ENCODE peak calls at places on chromosomes 2 and 18, in four cellular contexts. W, F, Y and J are unnamed samples.

GRCh38 chr2:222424729-222425671 is 657 bp downstream of the SGPP2 start:
- DNase-seq in F (no peak), W (peak; percentile 71), Y (no peak), J (no peak)

GRCh38 chr2:225501022-225501421 is 101.5 kb downstream of the NYAP2 start:
- DNase-seq in W (no peak), F (no peak), Y (no peak), J (no peak)

GRCh38 chr2:232568161-232568560 is 17.7 kb downstream of the EIF4E2 start:
- DNase-seq in W (no peak), F (peak; percentile 84), Y (peak; percentile 83), J (peak; percentile 80)

GRCh38 chr2:161913865-161914264 is 160.2 kb downstream of the DPP4 start:
- DNase-seq in Y (peak; percentile 70), W (no peak), F (peak; percentile 46), J (peak; percentile 9)

GRCh38 chr18:75041586-75041985 is 167.4 kb downstream of the PTGR3 start:
- DNase-seq in Y (peak; percentile 50), F (peak; percentile 54), W (no peak), J (no peak)

GRCh38 chr2:17506736-17507616 is 11.3 kb downstream of the RAD51AP2 start:
- DNase-seq in Y (peak; percentile 41), F (no peak), W (no peak), J (no peak)

GRCh38 chr18:8730080-8730827 is 24.9 kb downstream of the MTCL1 start:
- DNase-seq in Y (peak; percentile 96), F (peak; percentile 74), W (peak; percentile 69), J (no peak)

GRCh38 chr2:221505605-221506004 is 66.5 kb downstream of the EPHA4 start:
- DNase-seq in Y (no peak), F (no peak), W (no peak), J (no peak)

GRCh38 chr2:96872591-96873349 is 2.9 kb upstream of the SEMA4C start:
- DNase-seq in F (no peak), Y (peak; percentile 40), W (no peak), J (no peak)

GRCh38 chr2:72995420-72996151 is 75.9 kb downstream of the SFXN5 start:
- DNase-seq in W (peak; percentile 35), Y (no peak), F (no peak), J (no peak)

GRCh38 chr2:148702475-148702874 is 57.9 kb downstream of the EPC2 start:
- DNase-seq in W (no peak), Y (no peak), F (no peak), J (no peak)

GRCh38 chr2:54331095-54331835 is 75.2 kb upstream of the TSPYL6 start:
- DNase-seq in W (no peak), Y (no peak), F (no peak), J (no peak)

GRCh38 chr2:119230630-119231185 is 7.1 kb downstream of the STEAP3 start:
- DNase-seq in F (peak; percentile 61), Y (no peak), W (no peak), J (no peak)

GRCh38 chr2:193584001-193584400 is 1389.3 kb upstream of the TMEFF2 start:
- DNase-seq in W (no peak), Y (peak; percentile 72), F (no peak), J (no peak)

GRCh38 chr2:158457826-158458616 is 1.3 kb downstream of the PKP4 start:
- DNase-seq in W (peak; percentile 93), Y (peak; percentile 87), F (peak; percentile 40), J (no peak)

GRCh38 chr2:44055664-44056063 is 59.9 kb upstream of the LRPPRC start:
- DNase-seq in F (no peak), Y (no peak), W (no peak), J (no peak)

GRCh38 chr18:78540636-78541400 is 438.8 kb upstream of the SALL3 start:
- DNase-seq in F (no peak), Y (no peak), W (no peak), J (no peak)

GRCh38 chr18:37322497-37323035 is 243.0 kb downstream of the CELF4 start:
- DNase-seq in W (peak; percentile 55), Y (peak; percentile 29), F (peak; percentile 31), J (no peak)

GRCh38 chr18:111292-112014 is 46.9 kb upstream of the USP14 start:
- DNase-seq in W (peak; percentile 86), Y (peak; percentile 77), F (peak; percentile 54), J (no peak)

GRCh38 chr2:17867133-17867532 is 11.3 kb upstream of the KCNS3 start:
- DNase-seq in Y (peak; percentile 11), W (no peak), F (no peak), J (no peak)

GRCh38 chr2:98663521-98664090 is 55.2 kb downstream of the UNC50 start:
- DNase-seq in W (no peak), Y (no peak), F (no peak), J (no peak)

GRCh38 chr18:76462326-76462694 is 32.7 kb downstream of the ZNF516 start:
- DNase-seq in Y (no peak), F (no peak), W (no peak), J (no peak)

GRCh38 chr18:55234366-55235093 is 275.3 kb upstream of the CCDC68 start:
- DNase-seq in F (peak; percentile 85), Y (peak; percentile 88), W (peak; percentile 69), J (no peak)

GRCh38 chr2:100200985-100201384 is 58.6 kb upstream of the AFF3 start:
- DNase-seq in W (no peak), F (no peak), Y (peak; percentile 69), J (peak; percentile 21)

GRCh38 chr2:197348721-197349337 is 38.2 kb upstream of the ANKRD44 start:
- DNase-seq in F (no peak), Y (no peak), W (no peak), J (no peak)

GRCh38 chr2:197349699-197350098 is 39.1 kb upstream of the ANKRD44 start:
- DNase-seq in Y (no peak), W (no peak), F (no peak), J (no peak)

GRCh38 chr2:197345846-197346370 is 35.3 kb upstream of the ANKRD44 start:
- DNase-seq in W (no peak), F (no peak), Y (peak; percentile 73), J (no peak)
- H3K27me3 ChIP-seq in W (no peaks in the 10 kb centered on the region), F (no peaks in the 10 kb centered on the region), Y (no peaks in the 10 kb centered on the region), J (no peaks in the 10 kb centered on the region)

DNA sequence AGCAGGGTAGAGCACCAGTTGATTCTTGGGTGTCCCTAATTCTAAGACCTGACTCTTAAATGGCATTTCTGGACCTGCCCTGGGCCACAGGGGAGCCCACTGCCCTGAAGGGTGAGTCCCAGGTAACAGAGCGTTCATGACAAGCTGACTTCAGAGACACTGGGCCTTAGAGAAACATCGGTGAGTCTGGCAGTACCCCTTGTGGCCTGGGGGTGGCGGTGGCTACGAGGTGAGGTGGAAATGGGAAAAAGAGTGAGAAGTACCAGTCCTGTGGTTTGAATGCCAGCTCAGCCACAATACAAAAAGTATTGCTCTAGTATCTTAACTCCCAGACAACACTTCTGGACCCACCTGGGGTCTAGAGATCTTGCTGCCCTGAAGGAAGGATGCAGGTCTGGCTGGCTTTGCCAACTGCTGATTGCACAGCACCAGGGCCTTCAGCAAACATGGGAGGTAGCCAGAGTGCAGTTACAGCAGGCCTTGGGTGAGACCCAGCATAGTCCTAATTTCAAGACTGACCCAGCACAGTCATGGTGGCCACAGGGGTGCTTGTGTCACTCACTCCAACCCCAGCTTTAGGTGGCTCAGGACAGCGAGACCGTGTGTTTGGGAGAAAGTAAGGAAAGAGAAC is 44.5 kb downstream of the USP34 start:
- DNase-seq in F (peak; percentile 26), Y (peak; percentile 60), W (peak; percentile 77), J (no peak)
- TF ChIP-seq CTCF in F (peak; percentile 28), Y (peak; percentile 70), W (peak; percentile 69), J (peak; percentile 48)

DNA sequence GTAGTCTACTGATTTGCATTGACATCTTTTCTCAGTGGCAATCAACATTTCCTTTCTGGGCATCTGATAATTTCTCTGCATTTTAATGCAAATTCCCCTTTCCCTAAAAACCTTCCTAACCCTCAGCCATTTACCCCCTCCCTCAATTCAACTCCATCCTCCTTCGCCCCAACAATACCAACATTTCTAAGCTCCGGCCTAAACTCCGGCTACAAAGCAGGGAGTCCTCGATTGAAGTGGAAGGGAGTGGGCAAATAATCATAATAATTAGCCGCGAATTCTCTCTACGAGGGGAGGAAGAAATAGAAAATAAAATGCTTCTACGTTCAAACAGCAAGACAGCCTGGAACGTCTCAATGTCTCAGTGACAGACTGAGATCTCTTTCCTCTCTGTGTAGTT is 4.6 kb downstream of the BCL11A start:
- DNase-seq in F (no peak), Y (no peak), W (no peak), J (no peak)
- H3K27me3 ChIP-seq in F (peaks cover 11% of the 10 kb centered on the region), Y (no peaks in the 10 kb centered on the region), W (peaks cover 10% of the 10 kb centered on the region), J (no peaks in the 10 kb centered on the region)

GRCh38 chr2:33728106-33728505 is 129.0 kb upstream of the FAM98A start:
- DNase-seq in W (no peak), F (no peak), Y (no peak), J (no peak)

GRCh38 chr2:33727361-33728032 is 128.4 kb upstream of the FAM98A start:
- DNase-seq in W (no peak), Y (no peak), F (no peak), J (no peak)

GRCh38 chr2:33730801-33731200 is 131.7 kb upstream of the FAM98A start:
- DNase-seq in W (no peak), F (no peak), Y (no peak), J (no peak)

GRCh38 chr2:33730193-33730592 is 131.1 kb upstream of the FAM98A start:
- DNase-seq in F (no peak), Y (no peak), W (no peak), J (no peak)

DNA sequence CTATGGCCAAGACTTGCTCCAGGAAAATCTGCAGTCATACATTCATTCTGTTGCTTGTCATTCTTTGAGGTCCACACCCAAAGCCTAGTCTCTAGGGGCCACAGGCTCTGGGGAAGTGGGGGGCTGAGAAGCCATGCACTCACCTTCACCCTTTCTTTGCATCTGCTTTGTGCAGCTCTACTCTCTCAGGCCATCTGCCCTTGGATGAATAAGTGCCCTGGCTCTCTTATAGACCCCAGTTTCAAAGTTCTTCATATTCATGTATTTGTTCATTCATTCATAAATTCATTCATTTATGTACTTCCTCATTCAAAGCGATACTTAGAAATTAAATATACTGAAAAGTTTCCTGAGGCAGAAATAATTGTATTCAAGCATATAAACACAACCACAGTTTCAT is 130.3 kb upstream of the FAM98A start:
- DNase-seq in Y (no peak), W (no peak), F (no peak), J (no peak)
- TF ChIP-seq CTCF in Y (no peak), W (no peak), F (no peak), J (no peak)

GRCh38 chr18:58271770-58272169 is 227.7 kb downstream of the NEDD4L start:
- DNase-seq in W (no peak), F (no peak), Y (no peak), J (no peak)

GRCh38 chr18:58270396-58270795 is 226.4 kb downstream of the NEDD4L start:
- DNase-seq in W (no peak), Y (no peak), F (no peak), J (no peak)

GRCh38 chr18:58272209-58272608 is 228.2 kb downstream of the NEDD4L start:
- DNase-seq in F (no peak), Y (no peak), W (no peak), J (no peak)

GRCh38 chr18:58268849-58269248 is 224.8 kb downstream of the NEDD4L start:
- DNase-seq in Y (peak; percentile 96), W (no peak), F (no peak), J (no peak)

DNA sequence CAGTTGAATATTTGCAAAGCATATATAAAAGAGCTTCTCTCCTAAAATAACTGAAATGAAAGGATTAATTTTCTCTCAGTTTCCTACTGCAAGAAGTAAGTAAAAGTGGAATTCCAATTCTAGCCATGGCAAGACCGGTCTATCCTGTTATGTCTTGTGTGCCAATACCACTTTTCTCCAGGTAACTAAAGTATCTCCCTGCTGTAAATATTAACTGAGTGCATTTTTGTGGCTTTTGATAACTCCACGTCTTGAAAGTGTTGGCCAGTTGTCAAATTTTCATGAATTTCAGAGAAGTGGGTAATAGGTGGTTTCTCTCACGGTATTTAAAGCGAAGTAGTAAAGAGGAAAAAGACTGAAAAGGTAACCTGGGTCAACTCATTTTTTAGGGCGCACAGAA is 225.9 kb downstream of the NEDD4L start:
- DNase-seq in Y (peak; percentile 97), W (no peak), F (no peak), J (no peak)
- H3K27me3 ChIP-seq in Y (no peaks in the 10 kb centered on the region), W (no peaks in the 10 kb centered on the region), F (no peaks in the 10 kb centered on the region), J (no peaks in the 10 kb centered on the region)